ENCODE peak calls at places on chromosomes 7 and 10, in seven cellular contexts. L, Q, R, C, S, B and N are unnamed samples.

GRCh38 chr10:13450078-13450477 is 78.7 kb downstream of the BEND7 start:
- DNase-seq in B (no peak), C (no peak), R (no peak), S (no peak), Q (no peak), L (no peak), N (no peak)

GRCh38 chr10:132096223-132096622 is 30.5 kb downstream of the JAKMIP3 start:
- DNase-seq in B (no peak), Q (no peak), C (no peak), S (no peak), R (no peak), L (no peak), N (peak; percentile 34)

GRCh38 chr7:63043657-63044543 is 954.7 kb upstream of the ZNF722 start:
- DNase-seq in L (no peak), B (no peak), Q (no peak), S (no peak), R (no peak), C (no peak), N (no peak)

GRCh38 chr7:18849130-18849529 is 268.3 kb downstream of the TWIST1 start:
- DNase-seq in L (no peak), B (peak; percentile 57), C (no peak), Q (no peak), R (no peak), S (no peak), N (no peak)

GRCh38 chr7:159098795-159099194 is 45.9 kb downstream of the VIPR2 start:
- DNase-seq in B (no peak), R (no peak), S (no peak), Q (no peak), L (no peak), C (no peak), N (no peak)

GRCh38 chr10:79320785-79321493 is 26.3 kb upstream of the PPIF start:
- DNase-seq in C (no peak), Q (no peak), R (no peak), L (no peak), B (no peak), S (no peak), N (no peak)

GRCh38 chr7:45073843-45074737 is 14.7 kb downstream of the NACAD start:
- DNase-seq in C (no peak), Q (no peak), S (no peak), R (no peak), B (no peak), L (no peak), N (no peak)

GRCh38 chr10:34759161-34759836 is 55.8 kb downstream of the PARD3 start:
- DNase-seq in L (no peak), B (no peak), R (no peak), S (no peak), C (no peak), Q (no peak), N (no peak)

GRCh38 chr10:51617576-51618298 is 81.7 kb downstream of the CSTF2T start:
- DNase-seq in R (no peak), Q (no peak), L (no peak), B (no peak), S (no peak), C (no peak), N (no peak)

GRCh38 chr10:19704544-19704943 is 111.7 kb upstream of the PLXDC2 start:
- DNase-seq in C (no peak), R (no peak), S (no peak), L (no peak), Q (no peak), B (no peak), N (no peak)

GRCh38 chr10:6647811-6648526 is 67.9 kb upstream of the PRKCQ start:
- DNase-seq in B (peak; percentile 15), R (peak; percentile 9), L (peak; percentile 68), Q (peak; percentile 41), S (peak; percentile 39), C (peak; percentile 83), N (peak; percentile 9)

GRCh38 chr7:101702362-101702850 is 73.3 kb upstream of the MYL10 start:
- DNase-seq in B (no peak), Q (no peak), R (no peak), S (peak; percentile 92), C (no peak), L (peak; percentile 30), N (no peak)

GRCh38 chr7:70679666-70680065 is 452.3 kb upstream of the GALNT17 start:
- DNase-seq in C (no peak), L (no peak), B (no peak), S (no peak), R (no peak), Q (no peak), N (no peak)

GRCh38 chr10:46301056-46301645 is 14.4 kb downstream of the ANTXRL start:
- DNase-seq in L (no peak), B (no peak), R (no peak), C (no peak), S (no peak), Q (no peak), N (no peak)

GRCh38 chr7:4129481-4130122 is 552.5 kb upstream of the FOXK1 start:
- DNase-seq in L (no peak), C (no peak), S (no peak), B (peak; percentile 36), Q (no peak), R (no peak), N (peak; percentile 55)

GRCh38 chr10:124741281-124741921 is 2.8 kb downstream of the FAM53B start:
- DNase-seq in Q (peak; percentile 68), C (peak; percentile 81), R (peak; percentile 65), L (peak; percentile 87), S (peak; percentile 95), B (peak; percentile 85), N (peak; percentile 80)

GRCh38 chr7:46786995-46787394 is 794.9 kb downstream of the TNS3 start:
- DNase-seq in Q (no peak), C (no peak), S (no peak), B (no peak), L (no peak), R (no peak), N (no peak)

GRCh38 chr10:86179961-86180360 is 186.6 kb downstream of the GRID1 start:
- DNase-seq in C (no peak), S (no peak), B (no peak), L (no peak), R (no peak), Q (no peak), N (no peak)

GRCh38 chr7:17548014-17548653 is 249.7 kb downstream of the AHR start:
- DNase-seq in R (no peak), B (no peak), C (no peak), L (no peak), S (no peak), Q (no peak), N (no peak)

GRCh38 chr7:100509213-100509612 is 25.5 kb downstream of the NYAP1 start:
- DNase-seq in L (no peak), B (no peak), S (no peak), R (no peak), Q (no peak), C (no peak), N (peak; percentile 68)

GRCh38 chr10:63708421-63708820 is 187.2 kb downstream of the REEP3 start:
- DNase-seq in S (no peak), C (no peak), Q (no peak), L (no peak), R (no peak), B (no peak), N (peak; percentile 19)

GRCh38 chr7:139857791-139858190 is 28.7 kb downstream of the TBXAS1 start:
- DNase-seq in B (no peak), L (no peak), R (no peak), S (peak; percentile 4), C (no peak), Q (no peak), N (no peak)

GRCh38 chr10:91043173-91043910 is 122.5 kb upstream of the ANKRD1 start:
- DNase-seq in C (no peak), B (peak; percentile 56), R (peak; percentile 5), L (peak; percentile 16), S (no peak), Q (no peak), N (peak; percentile 60)

GRCh38 chr7:22911889-22912288 is 89.2 kb upstream of the TOMM7 start:
- DNase-seq in R (no peak), C (no peak), L (no peak), B (no peak), S (no peak), Q (no peak), N (no peak)

GRCh38 chr10:14477408-14477710 is 146.6 kb upstream of the FRMD4A start:
- DNase-seq in C (no peak), S (no peak), Q (no peak), B (no peak), R (no peak), L (no peak), N (no peak)

GRCh38 chr10:29994833-29995232 is 64.6 kb downstream of the JCAD start:
- DNase-seq in S (no peak), R (no peak), Q (no peak), L (no peak), B (no peak), C (no peak), N (no peak)

GRCh38 chr7:11592699-11593098 is 239.3 kb downstream of the THSD7A start:
- DNase-seq in Q (no peak), C (no peak), S (no peak), L (no peak), B (peak; percentile 58), R (no peak), N (peak; percentile 77)

GRCh38 chr10:123227706-123228105 is 73.5 kb downstream of the BUB3 start:
- DNase-seq in L (no peak), Q (no peak), R (no peak), B (no peak), S (no peak), C (no peak), N (no peak)

GRCh38 chr10:127485153-127485857 is 63.8 kb upstream of the NPS start:
- DNase-seq in C (no peak), S (no peak), R (no peak), Q (no peak), L (no peak), B (no peak), N (no peak)